ENCODE peak calls at places on chromosomes 6 and 20, in nine cellular contexts. I, Y, S, K, V, O, A, N and C are unnamed samples.

GRCh38 chr6:167073679-167074274 is 49.1 kb upstream of the CCR6 start:
- DNase-seq in I (no peak), Y (no peak), S (no peak), K (no peak), V (no peak), O (no peak), A (no peak), N (no peak), C (no peak)

GRCh38 chr20:35801865-35802264 is 30.1 kb downstream of the PHF20 start:
- DNase-seq in I (no peak), Y (no peak), S (no peak), K (no peak), V (no peak), O (no peak), A (no peak), N (no peak), C (no peak)

GRCh38 chr6:134757911-134758361 is 192.0 kb downstream of the ALDH8A1 start:
- DNase-seq in I (no peak), Y (no peak), S (no peak), K (peak; percentile 60), V (no peak), O (no peak), A (no peak), N (no peak), C (no peak)

GRCh38 chr6:159089443-159089842 is 44.7 kb upstream of the TAGAP start:
- DNase-seq in I (no peak), Y (no peak), S (no peak), K (no peak), V (no peak), O (no peak), A (no peak), N (no peak), C (no peak)

GRCh38 chr6:46199387-46199786 is 28.6 kb upstream of the ENPP5 start:
- DNase-seq in I (no peak), Y (no peak), S (no peak), K (peak; percentile 90), V (no peak), O (no peak), A (no peak), N (no peak), C (no peak)

GRCh38 chr6:66662196-66662595 is 955.2 kb upstream of the EYS start:
- DNase-seq in I (peak; percentile 67), Y (no peak), S (no peak), K (peak; percentile 14), V (peak; percentile 12), O (no peak), A (no peak), N (no peak), C (no peak)

GRCh38 chr6:49935387-49935786 is 28.6 kb downstream of the DEFB114 start:
- DNase-seq in I (no peak), Y (no peak), S (no peak), K (no peak), V (no peak), O (no peak), A (no peak), N (no peak), C (no peak)

GRCh38 chr6:13538084-13538483 is 36.3 kb upstream of the SIRT5 start:
- DNase-seq in I (peak; percentile 62), Y (no peak), S (no peak), K (peak; percentile 61), V (peak; percentile 60), O (no peak), A (no peak), N (peak; percentile 18), C (no peak)

GRCh38 chr20:5834436-5835005 is 84.3 kb downstream of the SHLD1 start:
- DNase-seq in I (no peak), Y (no peak), S (peak; percentile 57), K (peak; percentile 84), V (no peak), O (no peak), A (no peak), N (no peak), C (no peak)

GRCh38 chr6:13461352-13461751 is 26.0 kb downstream of the GFOD1 start:
- DNase-seq in I (no peak), Y (no peak), S (no peak), K (no peak), V (no peak), O (no peak), A (no peak), N (no peak), C (no peak)

GRCh38 chr6:16320533-16321340 is 82.3 kb downstream of the GMPR start:
- DNase-seq in I (no peak), Y (no peak), S (no peak), K (peak; percentile 92), V (no peak), O (no peak), A (no peak), N (no peak), C (peak; percentile 67)

GRCh38 chr20:46558511-46558959 is 8.1 kb upstream of the OCSTAMP start:
- DNase-seq in I (peak; percentile 92), Y (peak; percentile 50), S (no peak), K (peak; percentile 88), V (peak; percentile 85), O (peak; percentile 56), A (no peak), N (no peak), C (no peak)

GRCh38 chr6:35665573-35665972 is 23.1 kb downstream of the FKBP5 start:
- DNase-seq in I (no peak), Y (no peak), S (no peak), K (no peak), V (no peak), O (no peak), A (no peak), N (no peak), C (no peak)

GRCh38 chr20:37397076-37397953 is 51.4 kb downstream of the SRC start:
- DNase-seq in I (peak; percentile 52), Y (no peak), S (peak; percentile 28), K (no peak), V (no peak), O (no peak), A (no peak), N (no peak), C (no peak)

GRCh38 chr6:10424005-10424404 is 9.1 kb upstream of the TFAP2A start:
- DNase-seq in I (no peak), Y (no peak), S (no peak), K (no peak), V (no peak), O (no peak), A (no peak), N (no peak), C (no peak)

GRCh38 chr20:4444404-4444803 is 277.3 kb upstream of the PRND start:
- DNase-seq in I (no peak), Y (no peak), S (no peak), K (peak; percentile 8), V (no peak), O (no peak), A (no peak), N (no peak), C (no peak)

GRCh38 chr20:50270569-50270968 is 79.9 kb downstream of the CEBPB start:
- DNase-seq in I (no peak), Y (no peak), S (peak; percentile 89), K (no peak), V (no peak), O (no peak), A (no peak), N (no peak), C (no peak)

GRCh38 chr6:47603227-47603626 is 95.2 kb upstream of the ADGRF4 start:
- DNase-seq in I (no peak), Y (no peak), S (no peak), K (no peak), V (no peak), O (no peak), A (no peak), N (no peak), C (no peak)

GRCh38 chr20:60209048-60209447 is 250.8 kb downstream of the CDH26 start:
- DNase-seq in I (no peak), Y (no peak), S (no peak), K (no peak), V (peak; percentile 38), O (no peak), A (no peak), N (no peak), C (no peak)

GRCh38 chr6:138205437-138206094 is 12.7 kb downstream of the PBOV1 start:
- DNase-seq in I (no peak), Y (no peak), S (no peak), K (no peak), V (no peak), O (no peak), A (no peak), N (no peak), C (no peak)